ENCODE peak calls at places on chromosomes 2 and 18, in ten cellular contexts. W is activated T-helper 1 cell treated with anti-CD3 and anti-CD28 coated beads, Interleukin-2, amount 50 U/mL, for 16 hours; G is iPS-NIHi11; F is stimulated activated CD4-positive, alpha-beta T cell treated with anti-CD3 and anti-CD28 coated beads, Interleukin-12 subunit alpha, Interleukin-12 subunit beta, amount 100 ng/mL, for 48 hours; V is T-cell; K is MCF 10A; Y is activated naive CD4-positive, alpha-beta T cell; P is effector CD4-positive, alpha-beta T cell; E is NCI-H345; J is iPS DF 19.7. R is an unnamed sample.

GRCh38 chr2:17069564-17069963 is 403.9 kb upstream of the CYRIA start:
- DNase-seq in W (no peak), G (no peak), F (no peak), V (no peak), K (peak; percentile 16), Y (no peak), P (no peak), E (no peak), J (no peak), R (no peak)

GRCh38 chr18:22378672-22379282 is 38.9 kb downstream of the CTAGE1 start:
- DNase-seq in W (no peak), G (peak; percentile 58), F (no peak), V (peak; percentile 24), K (peak; percentile 60), Y (no peak), P (no peak), E (no peak), J (no peak), R (no peak)

GRCh38 chr18:23855721-23856120 is 158.8 kb upstream of the TTC39C start:
- DNase-seq in W (no peak), G (no peak), F (no peak), V (no peak), K (no peak), Y (no peak), P (no peak), E (no peak), J (no peak), R (no peak)

GRCh38 chr2:173964565-173965371 is 405 bp downstream of the SP3 start:
- DNase-seq in W (peak; percentile 76), G (peak; percentile 73), F (peak; percentile 62), V (peak; percentile 84), K (peak; percentile 87), Y (peak; percentile 80), P (peak; percentile 79), E (peak; percentile 79), J (no peak), R (peak; percentile 84)

GRCh38 chr2:1632510-1632909 is 111.8 kb downstream of the PXDN start:
- DNase-seq in W (no peak), G (no peak), F (no peak), V (no peak), K (no peak), Y (no peak), P (no peak), E (no peak), J (no peak), R (no peak)

GRCh38 chr2:9768388-9768787 is 74.9 kb upstream of the TAF1B start:
- DNase-seq in W (no peak), G (peak; percentile 85), F (no peak), V (no peak), K (no peak), Y (no peak), P (no peak), E (no peak), J (peak; percentile 64), R (no peak)

GRCh38 chr2:155372969-155373368 is 674.5 kb downstream of the KCNJ3 start:
- DNase-seq in W (no peak), G (no peak), F (no peak), V (no peak), K (peak; percentile 33), Y (no peak), P (no peak), E (peak; percentile 50), J (no peak), R (no peak)

GRCh38 chr2:103289101-103289725 is 527.4 kb downstream of the TMEM182 start:
- DNase-seq in W (no peak), G (peak; percentile 17), F (no peak), V (no peak), K (peak; percentile 10), Y (no peak), P (no peak), E (peak; percentile 36), J (no peak), R (no peak)

GRCh38 chr2:167126165-167126564 is 237.9 kb downstream of the XIRP2 start:
- DNase-seq in W (no peak), G (no peak), F (no peak), V (no peak), K (no peak), Y (no peak), P (no peak), E (no peak), J (no peak), R (no peak)

GRCh38 chr18:39274535-39274934 is 1708.9 kb upstream of the CELF4 start:
- DNase-seq in W (no peak), G (no peak), F (no peak), V (no peak), K (peak; percentile 59), Y (no peak), P (no peak), E (no peak), J (no peak), R (no peak)

GRCh38 chr2:240759454-240759853 is 60.6 kb downstream of the KIF1A start:
- DNase-seq in W (no peak), G (no peak), F (peak; percentile 12), V (no peak), K (peak; percentile 25), Y (no peak), P (no peak), E (no peak), J (no peak), R (no peak)

GRCh38 chr2:168896783-168897182 is 4.3 kb upstream of the G6PC2 start:
- DNase-seq in W (no peak), G (no peak), F (no peak), V (no peak), K (no peak), Y (no peak), P (no peak), E (no peak), J (no peak), R (no peak)

GRCh38 chr2:3633089-3633981 is 24.7 kb upstream of the ALLC start:
- DNase-seq in W (no peak), G (no peak), F (no peak), V (no peak), K (peak; percentile 92), Y (no peak), P (no peak), E (no peak), J (no peak), R (no peak)

GRCh38 chr2:30398084-30398483 is 49.0 kb upstream of the LCLAT1 start:
- DNase-seq in W (no peak), G (no peak), F (no peak), V (no peak), K (no peak), Y (no peak), P (no peak), E (no peak), J (no peak), R (no peak)

GRCh38 chr2:26642437-26642836 is 1.3 kb upstream of the CIB4 start:
- DNase-seq in W (no peak), G (no peak), F (no peak), V (no peak), K (no peak), Y (no peak), P (no peak), E (peak; percentile 24), J (no peak), R (no peak)

GRCh38 chr2:167240671-167241070 is 352.4 kb downstream of the XIRP2 start:
- DNase-seq in W (no peak), G (no peak), F (no peak), V (no peak), K (peak; percentile 6), Y (no peak), P (no peak), E (no peak), J (no peak), R (no peak)

GRCh38 chr18:49650426-49650891 is 88.6 kb downstream of the LIPG start:
- DNase-seq in W (no peak), G (no peak), F (no peak), V (no peak), K (peak; percentile 9), Y (no peak), P (no peak), E (no peak), J (no peak), R (no peak)

GRCh38 chr2:30223413-30223874 is 7.9 kb upstream of the LBH start:
- DNase-seq in W (no peak), G (no peak), F (no peak), V (peak; percentile 27), K (no peak), Y (no peak), P (no peak), E (no peak), J (no peak), R (peak; percentile 43)

GRCh38 chr18:37481058-37481457 is 84.5 kb downstream of the CELF4 start:
- DNase-seq in W (no peak), G (no peak), F (no peak), V (no peak), K (no peak), Y (no peak), P (no peak), E (no peak), J (no peak), R (no peak)

GRCh38 chr2:156319811-156320490 is 12.6 kb downstream of the NR4A2 start:
- DNase-seq in W (no peak), G (peak; percentile 34), F (no peak), V (no peak), K (no peak), Y (no peak), P (no peak), E (no peak), J (no peak), R (peak; percentile 4)

GRCh38 chr2:197388866-197389587 is 45.8 kb downstream of the SF3B1 start:
- DNase-seq in W (no peak), G (no peak), F (no peak), V (no peak), K (no peak), Y (no peak), P (no peak), E (no peak), J (no peak), R (no peak)

GRCh38 chr2:18871430-18871829 is 282.1 kb upstream of the NT5C1B start:
- DNase-seq in W (no peak), G (no peak), F (no peak), V (no peak), K (peak; percentile 20), Y (no peak), P (no peak), E (peak; percentile 69), J (no peak), R (no peak)

GRCh38 chr2:53188846-53189245 is 578.8 kb upstream of the CHAC2 start:
- DNase-seq in W (no peak), G (no peak), F (no peak), V (no peak), K (no peak), Y (no peak), P (no peak), E (no peak), J (no peak), R (no peak)

GRCh38 chr2:88350641-88351601 is 101.6 kb downstream of the FOXI3 start:
- DNase-seq in W (peak; percentile 22), G (peak; percentile 82), F (peak; percentile 68), V (peak; percentile 59), K (peak; percentile 70), Y (peak; percentile 42), P (peak; percentile 55), E (peak; percentile 79), J (peak; percentile 63), R (peak; percentile 29)

GRCh38 chr2:240794178-240794721 is 25.8 kb downstream of the KIF1A start:
- DNase-seq in W (no peak), G (no peak), F (no peak), V (no peak), K (no peak), Y (no peak), P (no peak), E (no peak), J (no peak), R (no peak)

GRCh38 chr18:54947115-54947514 is 12.1 kb downstream of the CCDC68 start:
- DNase-seq in W (no peak), G (no peak), F (no peak), V (no peak), K (no peak), Y (no peak), P (no peak), E (no peak), J (no peak), R (no peak)

GRCh38 chr2:219182331-219183150 is 4.5 kb downstream of the RETREG2 start:
- DNase-seq in W (no peak), G (no peak), F (no peak), V (no peak), K (no peak), Y (no peak), P (no peak), E (no peak), J (no peak), R (no peak)